ENCODE peak calls at places on chromosomes 6 and 20, in ten cellular contexts. A is stimulated activated naive CD4-positive, alpha-beta T cell; C is T-helper 1 cell; H is GM23248; T is ELF-1; D is endothelial cell; J is HFFc6; G is NCI-H2029; Y is H4; Q is fibroblast of mammary gland. M is an unnamed sample.

GRCh38 chr20:25336561-25337422 is 53.8 kb downstream of the ABHD12 start:
- DNase-seq in T (peak), J (peak), G (no peak), Q (peak), H (peak), D (peak), C (no peak), A (no peak), Y (no peak), M (no peak)

GRCh38 chr6:116446399-116446798 is 14.8 kb upstream of the CALHM6 start:
- DNase-seq in H (peak), A (no peak), J (peak), Y (peak), C (no peak), D (no peak), T (no peak), G (peak), Q (peak), M (no peak)

GRCh38 chr20:45412653-45413052 is 3.3 kb upstream of the PIGT start:
- DNase-seq in D (no peak), H (no peak), G (no peak), C (no peak), J (no peak), Q (no peak), A (no peak), Y (no peak), T (no peak), M (no peak)

GRCh38 chr20:33081411-33082154 is 2.1 kb downstream of the BPIFB4 start:
- DNase-seq in C (no peak), A (no peak), J (no peak), Q (no peak), H (no peak), Y (no peak), G (no peak), D (no peak), T (no peak), M (no peak)

GRCh38 chr6:137028912-137029311 is 15.9 kb downstream of the IL20RA start:
- DNase-seq in T (no peak), H (no peak), J (no peak), Y (no peak), C (no peak), Q (no peak), G (no peak), D (no peak), A (no peak), M (no peak)

GRCh38 chr6:132912273-132912672 is 97.9 kb downstream of the RPS12 start:
- DNase-seq in Y (no peak), A (no peak), J (no peak), H (no peak), D (no peak), T (no peak), Q (peak), G (no peak), C (no peak), M (no peak)

GRCh38 chr6:90386796-90387390 is 90.2 kb upstream of the BACH2 start:
- DNase-seq in T (no peak), Q (no peak), C (no peak), H (no peak), G (no peak), J (no peak), A (no peak), D (no peak), Y (no peak), M (no peak)

GRCh38 chr20:2539341-2539740 is 3.0 kb downstream of the TMC2 start:
- DNase-seq in Q (no peak), C (no peak), A (no peak), Y (no peak), D (no peak), H (no peak), T (no peak), G (no peak), J (no peak), M (no peak)

GRCh38 chr6:139230421-139230840 is 61.4 kb downstream of the TXLNB start:
- DNase-seq in Y (peak), G (no peak), Q (peak), J (peak), D (no peak), H (peak), T (no peak), C (no peak), A (no peak), M (no peak)

GRCh38 chr6:51868591-51869355 is 218.6 kb downstream of the PKHD1 start:
- DNase-seq in A (no peak), C (no peak), D (no peak), Y (no peak), J (no peak), H (no peak), T (no peak), Q (no peak), G (no peak), M (no peak)

GRCh38 chr20:58542411-58543095 is 27.4 kb upstream of the APCDD1L start:
- DNase-seq in H (peak), Y (peak), A (no peak), Q (peak), J (no peak), G (no peak), T (no peak), D (no peak), C (no peak), M (no peak)

GRCh38 chr6:75849329-75850025 is 100.4 kb downstream of the MYO6 start:
- DNase-seq in T (no peak), A (no peak), H (no peak), G (no peak), C (no peak), Q (no peak), D (no peak), J (no peak), Y (peak), M (no peak)

GRCh38 chr6:132819405-132820145 is 5.2 kb downstream of the RPS12 start:
- DNase-seq in T (peak), G (no peak), C (no peak), H (peak), Q (peak), J (no peak), Y (no peak), D (no peak), A (no peak), M (no peak)

GRCh38 chr6:118586741-118587485 is 38.8 kb downstream of the PLN start:
- DNase-seq in Q (no peak), G (no peak), J (no peak), A (no peak), T (no peak), D (no peak), C (no peak), H (no peak), Y (no peak), M (no peak)

GRCh38 chr6:4466260-4466659 is 309.9 kb upstream of the CDYL start:
- DNase-seq in J (no peak), Q (no peak), H (no peak), D (no peak), Y (peak), A (no peak), T (no peak), C (no peak), G (peak), M (no peak)

GRCh38 chr6:3228046-3228671 is 706 bp upstream of the TUBB2B start:
- DNase-seq in Y (no peak), G (peak), T (peak), H (no peak), C (no peak), Q (no peak), A (no peak), J (no peak), D (peak), M (peak)

GRCh38 chr6:15945593-15946159 is 183.2 kb upstream of the MYLIP start:
- DNase-seq in Y (no peak), D (no peak), C (no peak), G (peak), A (no peak), Q (peak), J (no peak), T (no peak), H (peak), M (no peak)

GRCh38 chr6:170062209-170062903 is 228.5 kb downstream of the DLL1 start:
- DNase-seq in D (no peak), Q (no peak), H (no peak), G (no peak), T (peak), Y (no peak), J (no peak), C (peak), A (no peak), M (no peak)

GRCh38 chr20:60361761-60362410 is 403.7 kb downstream of the CDH26 start:
- DNase-seq in H (no peak), Y (no peak), J (no peak), C (no peak), G (no peak), T (no peak), D (no peak), A (no peak), Q (no peak), M (no peak)

GRCh38 chr20:730005-730404 is 38.3 kb downstream of the SLC52A3 start:
- DNase-seq in C (no peak), G (no peak), J (no peak), T (no peak), H (no peak), Y (no peak), Q (no peak), A (no peak), D (no peak), M (no peak)

GRCh38 chr20:57049298-57049697 is 217.1 kb downstream of the BMP7 start:
- DNase-seq in H (no peak), J (no peak), C (no peak), Y (no peak), A (no peak), G (no peak), Q (no peak), T (no peak), D (no peak), M (no peak)